ENCODE peak calls at places on chromosomes 4 and X, in eight cellular contexts. One of them, this sample, is unnamed.

GRCh38 chrX:54825716-54826428 is 18.3 kb downstream of the MAGED2 start:
- DNase-seq in MM.1S: peak
- DNase-seq in hepatocyte: no peak
- DNase-seq in endothelial cell of umbilical vein: no peak
- DNase-seq in A673: no peak
- DNase-seq in H1: no peak
- DNase-seq in astrocyte: no peak
- DNase-seq in fibroblast of lung: no peak
- DNase-seq in this sample: peak

GRCh38 chr4:30718021-30718888 is 1.9 kb upstream of the PCDH7 start:
- DNase-seq in H1: no peak
- DNase-seq in MM.1S: no peak
- DNase-seq in endothelial cell of umbilical vein: peak
- DNase-seq in hepatocyte: peak
- DNase-seq in fibroblast of lung: peak
- DNase-seq in astrocyte: peak
- DNase-seq in A673: peak
- DNase-seq in this sample: peak

GRCh38 chr4:8688041-8688907 is 95.7 kb downstream of the CPZ start:
- DNase-seq in astrocyte: no peak
- DNase-seq in hepatocyte: peak
- DNase-seq in endothelial cell of umbilical vein: peak
- DNase-seq in A673: peak
- DNase-seq in MM.1S: peak
- DNase-seq in H1: peak
- DNase-seq in fibroblast of lung: no peak
- DNase-seq in this sample: peak

GRCh38 chr4:187380181-187380581 is 615.4 kb upstream of the ZFP42 start:
- DNase-seq in H1: peak
- DNase-seq in hepatocyte: peak
- DNase-seq in astrocyte: no peak
- DNase-seq in MM.1S: peak
- DNase-seq in endothelial cell of umbilical vein: no peak
- DNase-seq in A673: peak
- DNase-seq in fibroblast of lung: peak
- DNase-seq in this sample: peak

GRCh38 chrX:78329486-78329885 is 2.1 kb upstream of the CYSLTR1 start:
- DNase-seq in endothelial cell of umbilical vein: no peak
- DNase-seq in fibroblast of lung: no peak
- DNase-seq in MM.1S: peak
- DNase-seq in astrocyte: no peak
- DNase-seq in hepatocyte: no peak
- DNase-seq in H1: no peak
- DNase-seq in A673: no peak
- DNase-seq in this sample: no peak

GRCh38 chrX:112800901-112801775 is 39.5 kb downstream of the AMOT start:
- DNase-seq in H1: no peak
- DNase-seq in endothelial cell of umbilical vein: no peak
- DNase-seq in astrocyte: no peak
- DNase-seq in MM.1S: no peak
- DNase-seq in A673: no peak
- DNase-seq in hepatocyte: no peak
- DNase-seq in fibroblast of lung: no peak
- DNase-seq in this sample: no peak

GRCh38 chr4:88442636-88443260 is 14.2 kb upstream of the HERC5 start:
- DNase-seq in astrocyte: no peak
- DNase-seq in A673: peak
- DNase-seq in H1: no peak
- DNase-seq in fibroblast of lung: no peak
- DNase-seq in MM.1S: no peak
- DNase-seq in hepatocyte: no peak
- DNase-seq in endothelial cell of umbilical vein: no peak
- DNase-seq in this sample: no peak

GRCh38 chr4:73801692-73802091 is 34.8 kb upstream of the CXCL6 start:
- DNase-seq in fibroblast of lung: no peak
- DNase-seq in hepatocyte: no peak
- DNase-seq in endothelial cell of umbilical vein: no peak
- DNase-seq in MM.1S: no peak
- DNase-seq in A673: no peak
- DNase-seq in H1: no peak
- DNase-seq in astrocyte: no peak
- DNase-seq in this sample: no peak

GRCh38 chr4:20217951-20218350 is 33.8 kb upstream of the SLIT2 start:
- DNase-seq in endothelial cell of umbilical vein: no peak
- DNase-seq in fibroblast of lung: no peak
- DNase-seq in H1: no peak
- DNase-seq in astrocyte: no peak
- DNase-seq in A673: no peak
- DNase-seq in hepatocyte: no peak
- DNase-seq in MM.1S: no peak
- DNase-seq in this sample: no peak

GRCh38 chr4:97589481-97590196 is 553.6 kb downstream of the STPG2 start:
- DNase-seq in astrocyte: no peak
- DNase-seq in fibroblast of lung: no peak
- DNase-seq in A673: no peak
- DNase-seq in H1: no peak
- DNase-seq in endothelial cell of umbilical vein: no peak
- DNase-seq in hepatocyte: no peak
- DNase-seq in MM.1S: no peak
- DNase-seq in this sample: no peak

GRCh38 chr4:113312529-113312928 is 263.1 kb downstream of the ANK2 start:
- DNase-seq in MM.1S: no peak
- DNase-seq in H1: no peak
- DNase-seq in fibroblast of lung: no peak
- DNase-seq in hepatocyte: no peak
- DNase-seq in A673: no peak
- DNase-seq in astrocyte: no peak
- DNase-seq in endothelial cell of umbilical vein: no peak
- DNase-seq in this sample: no peak

GRCh38 chrX:146707781-146708180 is 101.8 kb upstream of the CXorf51B start:
- DNase-seq in astrocyte: no peak
- DNase-seq in MM.1S: no peak
- DNase-seq in A673: no peak
- DNase-seq in hepatocyte: peak
- DNase-seq in H1: peak
- DNase-seq in endothelial cell of umbilical vein: no peak
- DNase-seq in fibroblast of lung: no peak
- DNase-seq in this sample: no peak

GRCh38 chrX:1385251-1385794 is 6.6 kb downstream of the SLC25A6 start:
- DNase-seq in A673: no peak
- DNase-seq in hepatocyte: no peak
- DNase-seq in astrocyte: no peak
- DNase-seq in endothelial cell of umbilical vein: no peak
- DNase-seq in fibroblast of lung: no peak
- DNase-seq in H1: no peak
- DNase-seq in MM.1S: no peak
- DNase-seq in this sample: no peak

GRCh38 chr4:156949373-156949814 is 22.2 kb downstream of the PDGFC start:
- DNase-seq in astrocyte: peak
- DNase-seq in A673: no peak
- DNase-seq in endothelial cell of umbilical vein: peak
- DNase-seq in H1: no peak
- DNase-seq in hepatocyte: no peak
- DNase-seq in MM.1S: no peak
- DNase-seq in fibroblast of lung: peak
- DNase-seq in this sample: peak

GRCh38 chr4:6855692-6856297 is 53.8 kb upstream of the TBC1D14 start:
- DNase-seq in astrocyte: peak
- DNase-seq in fibroblast of lung: peak
- DNase-seq in A673: peak
- DNase-seq in MM.1S: no peak
- DNase-seq in hepatocyte: peak
- DNase-seq in H1: no peak
- DNase-seq in endothelial cell of umbilical vein: peak
- DNase-seq in this sample: peak

GRCh38 chrX:21655901-21656586 is 2.1 kb downstream of the KLHL34 start:
- DNase-seq in A673: no peak
- DNase-seq in endothelial cell of umbilical vein: no peak
- DNase-seq in MM.1S: no peak
- DNase-seq in H1: no peak
- DNase-seq in astrocyte: no peak
- DNase-seq in fibroblast of lung: no peak
- DNase-seq in hepatocyte: no peak
- DNase-seq in this sample: no peak
- H3K4me3 ChIP-seq in A673: no peak
- H3K4me3 ChIP-seq in endothelial cell of umbilical vein: no peak
- H3K4me3 ChIP-seq in MM.1S: no peak
- H3K4me3 ChIP-seq in H1: no peak
- H3K4me3 ChIP-seq in astrocyte: no peak
- H3K4me3 ChIP-seq in fibroblast of lung: no peak
- H3K4me3 ChIP-seq in hepatocyte: no peak
- H3K4me3 ChIP-seq in this sample: no peak

DNA sequence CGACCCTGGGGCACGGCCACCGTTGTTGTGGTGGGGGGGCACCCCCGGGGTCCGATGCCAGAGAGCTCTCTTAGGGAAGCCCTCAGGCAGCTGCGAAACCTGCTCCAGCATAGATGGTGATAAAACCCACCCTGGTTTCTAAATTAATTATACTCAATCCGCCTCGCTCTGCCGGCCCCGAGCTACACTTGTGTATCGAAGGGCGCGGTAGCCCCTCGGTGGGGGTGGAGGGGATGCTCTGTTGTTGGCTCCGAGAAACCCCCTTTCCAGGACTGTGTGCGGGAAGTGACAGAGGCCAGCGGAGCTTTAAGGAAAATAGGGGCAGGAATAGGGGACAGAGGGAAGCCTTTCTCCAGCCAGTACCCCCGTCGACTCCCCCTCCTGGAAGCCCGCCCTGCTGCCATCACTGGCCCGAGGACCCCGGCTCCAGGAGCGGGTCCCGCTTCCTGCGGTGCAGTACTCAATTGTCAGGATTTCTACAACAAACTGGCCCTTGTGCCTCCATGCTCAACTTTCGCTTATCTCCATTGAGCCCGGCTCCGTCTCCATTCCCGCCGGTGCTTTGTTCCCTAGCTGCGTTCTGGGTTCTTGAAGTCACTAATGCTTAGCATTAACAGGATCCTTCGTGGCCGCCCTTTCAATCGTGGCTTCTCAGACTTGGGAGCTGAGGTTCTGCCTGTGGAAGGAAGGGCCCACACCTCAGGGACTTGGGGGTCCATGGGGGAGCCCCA is 408.2 kb downstream of the BCOR start:
- DNase-seq in astrocyte: no peak
- DNase-seq in fibroblast of lung: no peak
- DNase-seq in MM.1S: no peak
- DNase-seq in endothelial cell of umbilical vein: no peak
- DNase-seq in A673: no peak
- DNase-seq in H1: no peak
- DNase-seq in hepatocyte: peak
- DNase-seq in this sample: peak
- TF ChIP-seq EZH2 in astrocyte: no peak
- TF ChIP-seq EZH2 in fibroblast of lung: no peak
- TF ChIP-seq EZH2 in MM.1S: no peak
- TF ChIP-seq EZH2 in endothelial cell of umbilical vein: no peak
- TF ChIP-seq EZH2 in A673: no peak
- TF ChIP-seq EZH2 in H1: no peak
- TF ChIP-seq EZH2 in hepatocyte: no peak
- TF ChIP-seq EZH2 in this sample: no peak

DNA sequence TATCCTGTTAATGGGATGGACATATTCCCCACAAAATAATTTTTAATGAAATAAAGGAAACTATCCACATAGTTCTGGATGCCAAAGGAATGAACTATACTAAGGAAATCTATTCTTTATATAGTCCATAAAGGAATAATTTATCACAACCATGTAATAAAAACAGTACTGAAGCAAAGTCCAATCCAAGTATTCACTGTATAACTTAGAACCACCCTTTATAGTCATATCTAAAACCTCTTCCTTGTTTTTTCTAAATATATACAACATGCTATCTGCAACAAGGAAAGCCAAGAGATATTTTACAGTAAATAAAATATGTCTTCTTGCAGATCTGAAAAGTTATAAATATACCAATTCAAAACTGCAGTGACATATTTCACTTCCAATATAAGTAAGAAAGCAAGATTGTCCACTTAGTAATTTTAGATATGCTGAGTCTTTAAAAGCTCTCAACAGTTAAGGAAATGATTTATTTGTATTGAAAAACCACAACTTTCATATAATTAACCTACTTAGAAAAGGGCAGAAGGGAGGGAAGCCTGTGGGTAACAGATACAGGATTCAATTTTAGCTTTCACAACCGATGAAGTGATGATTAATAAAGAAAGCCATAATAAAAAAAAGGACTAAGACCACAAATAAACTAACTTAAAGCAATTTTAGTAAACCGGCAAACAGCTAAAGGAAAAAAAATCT is 8.0 kb downstream of the NR3C2 start:
- DNase-seq in A673: no peak
- DNase-seq in hepatocyte: no peak
- DNase-seq in endothelial cell of umbilical vein: peak
- DNase-seq in MM.1S: peak
- DNase-seq in astrocyte: no peak
- DNase-seq in fibroblast of lung: no peak
- DNase-seq in H1: no peak
- DNase-seq in this sample: no peak
- H3K4me3 ChIP-seq in A673: no peak
- H3K4me3 ChIP-seq in hepatocyte: no peak
- H3K4me3 ChIP-seq in endothelial cell of umbilical vein: no peak
- H3K4me3 ChIP-seq in MM.1S: peak
- H3K4me3 ChIP-seq in astrocyte: no peak
- H3K4me3 ChIP-seq in fibroblast of lung: no peak
- H3K4me3 ChIP-seq in H1: no peak
- H3K4me3 ChIP-seq in this sample: no peak

GRCh38 chr4:55635760-55636621 is at the start of gene NMU:
- DNase-seq in fibroblast of lung: no peak
- DNase-seq in A673: no peak
- DNase-seq in endothelial cell of umbilical vein: peak
- DNase-seq in astrocyte: no peak
- DNase-seq in H1: no peak
- DNase-seq in MM.1S: peak
- DNase-seq in hepatocyte: peak
- DNase-seq in this sample: peak
- TF ChIP-seq EZH2 in fibroblast of lung: peak
- TF ChIP-seq EZH2 in A673: no peak
- TF ChIP-seq EZH2 in endothelial cell of umbilical vein: no peak
- TF ChIP-seq EZH2 in astrocyte: peak
- TF ChIP-seq EZH2 in H1: peak
- TF ChIP-seq EZH2 in MM.1S: no peak
- TF ChIP-seq EZH2 in hepatocyte: peak
- TF ChIP-seq EZH2 in this sample: no peak